ENCODE peak calls at places on chromosomes 13 and 19, in nine cellular contexts. E is foreskin keratinocyte; M is left lung; P is effector memory CD4-positive, alpha-beta T cell; G is endothelial cell of umbilical vein; L is colonic mucosa; U is IMR-90; O is keratinocyte; I is spleen. Z is an unnamed sample.

GRCh38 chr13:86946734-86947133 is 724.4 kb upstream of the SLITRK5 start:
- DNase-seq in P (no peak), M (no peak), U (no peak), L (no peak), G (no peak), I (no peak), E (peak; percentile 12), O (no peak), Z (no peak)

GRCh38 chr13:98523455-98524102 is 53.3 kb downstream of the STK24 start:
- DNase-seq in O (no peak), L (no peak), G (no peak), M (no peak), I (no peak), E (no peak), U (no peak), P (no peak), Z (no peak)

GRCh38 chr13:113904411-113904810 is 40.5 kb upstream of the GAS6 start:
- DNase-seq in M (no peak), I (peak; percentile 55), U (peak; percentile 43), E (no peak), L (peak; percentile 44), O (no peak), G (peak; percentile 62), P (no peak), Z (peak; percentile 56)

GRCh38 chr13:42232671-42233070 is 39.3 kb upstream of the AKAP11 start:
- DNase-seq in L (no peak), I (no peak), G (no peak), E (no peak), U (no peak), M (no peak), P (no peak), O (no peak), Z (no peak)

GRCh38 chr13:29523199-29523931 is 72.1 kb downstream of the SLC7A1 start:
- DNase-seq in G (peak; percentile 48), U (no peak), P (no peak), E (no peak), I (peak; percentile 40), L (no peak), M (no peak), O (no peak), Z (no peak)

GRCh38 chr19:57812201-57812600 is 2.5 kb downstream of the ZNF552 start:
- DNase-seq in U (no peak), E (no peak), O (no peak), G (no peak), L (no peak), I (no peak), M (no peak), P (no peak), Z (no peak)

GRCh38 chr19:50300814-50301606 is 28.2 kb downstream of the KCNC3 start:
- DNase-seq in P (no peak), L (no peak), U (peak; percentile 79), I (no peak), G (peak; percentile 91), O (no peak), M (no peak), E (peak; percentile 40), Z (no peak)

GRCh38 chr13:33057019-33057785 is 41.0 kb downstream of the KL start:
- DNase-seq in M (no peak), U (peak; percentile 6), E (no peak), P (no peak), L (no peak), I (no peak), O (no peak), G (peak; percentile 45), Z (no peak)

GRCh38 chr13:44715287-44716224 is 139.4 kb upstream of the TSC22D1 start:
- DNase-seq in I (no peak), U (no peak), E (no peak), O (no peak), G (no peak), P (no peak), L (no peak), M (no peak), Z (no peak)

GRCh38 chr13:35817642-35818576 is 313.3 kb downstream of the DCLK1 start:
- DNase-seq in O (no peak), G (no peak), M (no peak), I (no peak), E (no peak), L (no peak), U (no peak), P (no peak), Z (no peak)

DNA sequence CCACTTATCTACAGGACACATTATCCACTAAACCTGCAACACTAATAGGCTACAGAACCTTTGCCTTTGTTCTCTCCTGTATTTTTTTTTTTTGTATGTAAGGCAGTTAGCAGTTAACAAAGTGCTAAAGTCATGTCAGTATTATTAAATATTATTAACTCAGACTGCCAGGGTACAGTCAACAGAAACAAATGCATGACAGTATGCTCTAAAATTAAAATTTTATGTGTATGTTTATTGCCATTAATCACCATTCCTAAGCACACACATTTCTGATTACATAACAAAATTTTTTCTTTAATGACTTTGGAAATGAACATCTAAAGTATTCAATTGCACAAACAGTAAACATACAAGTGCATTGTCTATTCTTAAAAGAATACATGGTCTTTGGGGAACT is 41.7 kb downstream of the XPO4 start:
- DNase-seq in O (no peak), P (no peak), I (no peak), E (no peak), G (no peak), M (no peak), L (no peak), U (no peak), Z (no peak)
- H3K4me1 ChIP-seq in O (no peaks in the 10 kb centered on the region), P (no peaks in the 10 kb centered on the region), I (no peaks in the 10 kb centered on the region), E (no peaks in the 10 kb centered on the region), G (no peaks in the 10 kb centered on the region), M (no peaks in the 10 kb centered on the region), L (no peaks in the 10 kb centered on the region), U (no peaks in the 10 kb centered on the region), Z (no peaks in the 10 kb centered on the region)

GRCh38 chr19:8458380-8458779 is 13.6 kb downstream of the HNRNPM start:
- DNase-seq in I (no peak), G (no peak), O (no peak), M (peak; percentile 53), L (peak; percentile 44), P (no peak), U (no peak), E (no peak), Z (no peak)
- H3K4me1 ChIP-seq in I (peaks cover 66% of the 10 kb centered on the region), G (peaks cover 41% of the 10 kb centered on the region), O (peaks cover 3% of the 10 kb centered on the region), M (peaks cover 91% of the 10 kb centered on the region), L (peaks cover 7% of the 10 kb centered on the region), P (peaks cover 11% of the 10 kb centered on the region), U (peaks cover 32% of the 10 kb centered on the region), E (peaks cover 5% of the 10 kb centered on the region), Z (peaks cover 42% of the 10 kb centered on the region)

GRCh38 chr13:23572836-23573235 is 2.6 kb downstream of the TNFRSF19 start:
- DNase-seq in U (no peak), M (no peak), E (no peak), G (no peak), O (no peak), L (no peak), I (no peak), P (no peak), Z (no peak)

GRCh38 chr13:23574421-23574820 is 4.2 kb downstream of the TNFRSF19 start:
- DNase-seq in U (no peak), G (no peak), L (no peak), P (no peak), I (no peak), O (no peak), E (no peak), M (no peak), Z (no peak)

GRCh38 chr13:23570931-23571330 is 719 bp downstream of the TNFRSF19 start:
- DNase-seq in I (no peak), O (no peak), L (no peak), M (no peak), P (no peak), G (no peak), U (peak; percentile 54), E (no peak), Z (no peak)

GRCh38 chr13:23567792-23568480 is 2.3 kb upstream of the TNFRSF19 start:
- DNase-seq in I (no peak), G (no peak), L (no peak), E (no peak), O (no peak), M (no peak), P (no peak), U (no peak), Z (no peak)

GRCh38 chr13:23570099-23570926 is at the start of gene TNFRSF19:
- DNase-seq in U (peak; percentile 91), L (no peak), I (no peak), E (no peak), G (peak; percentile 8), M (no peak), P (no peak), O (no peak), Z (no peak)
- H3K4me1 ChIP-seq in U (peaks cover 2% of the 10 kb centered on the region), L (no peaks in the 10 kb centered on the region), I (no peaks in the 10 kb centered on the region), E (no peaks in the 10 kb centered on the region), G (no peaks in the 10 kb centered on the region), M (no peaks in the 10 kb centered on the region), P (no peaks in the 10 kb centered on the region), O (peaks cover 11% of the 10 kb centered on the region), Z (no peaks in the 10 kb centered on the region)

GRCh38 chr19:38701455-38702063 is 42.7 kb downstream of the CAPN12 start:
- DNase-seq in O (no peak), G (no peak), I (no peak), E (no peak), U (peak; percentile 21), M (no peak), L (peak; percentile 60), P (no peak), Z (no peak)

GRCh38 chr19:38699027-38699346 is 45.3 kb downstream of the CAPN12 start:
- DNase-seq in U (no peak), I (no peak), P (no peak), E (peak; percentile 73), L (no peak), O (peak; percentile 71), M (no peak), G (no peak), Z (no peak)

GRCh38 chr19:38700933-38701454 is 43.3 kb downstream of the CAPN12 start:
- DNase-seq in M (no peak), E (no peak), O (no peak), G (no peak), P (no peak), I (no peak), L (no peak), U (no peak), Z (no peak)

GRCh38 chr19:38699647-38700349 is 44.5 kb downstream of the CAPN12 start:
- DNase-seq in U (no peak), M (no peak), G (peak; percentile 20), O (no peak), L (no peak), E (no peak), I (no peak), P (no peak), Z (no peak)

DNA sequence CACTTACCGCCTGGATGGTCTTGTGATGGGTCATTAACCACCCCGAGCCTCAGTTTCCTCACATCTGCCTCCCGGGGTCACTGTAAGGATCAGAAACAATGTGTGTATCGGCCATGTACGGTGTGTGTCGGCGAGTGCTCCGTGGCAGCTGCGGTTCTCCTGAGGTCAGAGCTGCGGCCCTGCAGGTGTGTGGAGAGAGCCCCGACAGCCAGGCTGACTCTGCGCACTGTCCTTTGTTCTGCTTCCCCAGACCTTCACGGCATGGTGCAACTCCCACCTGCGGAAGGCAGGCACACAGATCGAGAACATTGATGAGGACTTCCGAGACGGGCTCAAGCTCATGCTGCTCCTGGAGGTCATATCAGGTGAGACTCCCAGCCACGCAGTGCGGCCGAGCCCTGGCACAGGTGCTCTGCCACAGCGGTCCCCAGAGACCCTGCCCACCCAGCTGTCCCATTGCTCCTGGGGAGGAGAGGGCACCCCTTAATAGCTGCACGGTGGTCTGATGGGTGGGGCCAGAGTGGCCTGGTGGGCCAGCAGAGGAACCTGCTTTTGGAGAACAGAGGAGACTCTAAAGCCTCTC is 43.8 kb downstream of the CAPN12 start:
- DNase-seq in O (no peak), G (no peak), I (no peak), M (no peak), U (no peak), L (no peak), E (no peak), P (no peak), Z (no peak)
- H3K4me1 ChIP-seq in O (peaks cover 40% of the 10 kb centered on the region), G (peaks cover under 1% of the 10 kb centered on the region), I (peaks cover 55% of the 10 kb centered on the region), M (peaks cover 70% of the 10 kb centered on the region), U (peaks cover 13% of the 10 kb centered on the region), L (peaks cover 4% of the 10 kb centered on the region), E (peaks cover 25% of the 10 kb centered on the region), P (peaks cover 9% of the 10 kb centered on the region), Z (peaks cover 48% of the 10 kb centered on the region)

GRCh38 chr19:35046461-35046860 is 4.9 kb downstream of the HPN start:
- DNase-seq in U (no peak), L (no peak), M (no peak), O (no peak), P (no peak), E (no peak), I (no peak), G (no peak), Z (no peak)
- H3K4me1 ChIP-seq in U (no peaks in the 10 kb centered on the region), L (no peaks in the 10 kb centered on the region), M (peaks cover 8% of the 10 kb centered on the region), O (no peaks in the 10 kb centered on the region), P (peaks cover 2% of the 10 kb centered on the region), E (no peaks in the 10 kb centered on the region), I (peaks cover 31% of the 10 kb centered on the region), G (no peaks in the 10 kb centered on the region), Z (peaks cover 2% of the 10 kb centered on the region)

Z was measured in mucosa of descending colon.